ENCODE peak calls at places on chromosomes 13 and 19, in nine cellular contexts. W is HCT116, Z is GM23248, E is SK-N-SH, T is endothelial cell of umbilical vein, R is trophoblast cell, Y is K562, V is mammary epithelial cell, C is H1. K is an unnamed sample. For H3K79me2, the result is how much of the 10 kb centered on the place peaks cover.

GRCh38 chr13:49553888-49554287 is 31.5 kb downstream of the RCBTB1 start:
- DNase-seq in R (no peak), Y (no peak), C (no peak), W (no peak), T (no peak), E (peak), Z (no peak), V (no peak), K (no peak)

GRCh38 chr13:44575741-44576395 is at the start of gene TSC22D1:
- DNase-seq in C (no peak), Z (peak), E (peak), W (no peak), V (peak), Y (no peak), T (peak), R (peak), K (peak)

GRCh38 chr13:25881946-25882574 is 169.8 kb downstream of the SHISA2 start:
- DNase-seq in V (no peak), Y (no peak), R (no peak), C (no peak), W (no peak), T (peak), Z (no peak), E (peak), K (no peak)

GRCh38 chr19:49570138-49570856 is 10.1 kb downstream of the NOSIP start:
- DNase-seq in Y (peak), E (peak), C (no peak), R (peak), Z (peak), T (peak), W (peak), V (peak), K (peak)

GRCh38 chr13:72145383-72145782 is 278.4 kb upstream of the DACH1 start:
- DNase-seq in T (no peak), R (peak), W (no peak), V (no peak), E (no peak), Z (no peak), C (no peak), Y (no peak), K (no peak)

GRCh38 chr19:21422244-21422643 is 25.3 kb downstream of the ZNF493 start:
- DNase-seq in V (no peak), W (no peak), R (no peak), Y (no peak), Z (no peak), T (no peak), E (no peak), C (no peak), K (no peak)

GRCh38 chr19:45764947-45765346 is 4.1 kb downstream of the SIX5 start:
- DNase-seq in E (peak), R (no peak), W (no peak), V (no peak), Z (no peak), C (no peak), T (no peak), Y (no peak), K (no peak)

GRCh38 chr19:45764487-45764886 is 4.6 kb downstream of the SIX5 start:
- DNase-seq in E (peak), W (no peak), V (no peak), R (no peak), C (no peak), Z (no peak), T (no peak), Y (no peak), K (no peak)

GRCh38 chr19:11382898-11383705 is 1.0 kb downstream of the EPOR start:
- DNase-seq in T (peak), C (no peak), Z (peak), Y (peak), R (peak), V (no peak), E (peak), W (peak), K (peak)

GRCh38 chr13:65615506-65615905 is 1614.6 kb downstream of the PCDH9 start:
- DNase-seq in T (no peak), R (no peak), W (no peak), C (no peak), Y (no peak), Z (no peak), E (no peak), V (no peak), K (no peak)

GRCh38 chr13:73351730-73352129 is 292.9 kb downstream of the KLF5 start:
- DNase-seq in T (no peak), Y (no peak), V (no peak), C (no peak), R (no peak), W (no peak), E (no peak), Z (no peak), K (no peak)

GRCh38 chr13:113589251-113589960 is 4.9 kb downstream of the TFDP1 start:
- DNase-seq in V (no peak), C (no peak), E (no peak), W (no peak), Y (no peak), R (no peak), T (no peak), Z (no peak), K (no peak)

GRCh38 chr13:32073180-32073864 is 41.7 kb downstream of the FRY start:
- DNase-seq in C (no peak), Y (no peak), R (no peak), T (no peak), E (no peak), W (no peak), Z (no peak), V (no peak), K (no peak)

GRCh38 chr19:48543121-48543710 is 8.8 kb upstream of the SULT2B1 start:
- DNase-seq in Y (no peak), R (peak), E (no peak), Z (peak), C (no peak), T (peak), V (peak), W (peak), K (peak)

GRCh38 chr13:109773276-109773675 is 13.1 kb downstream of the IRS2 start:
- DNase-seq in E (no peak), Z (no peak), T (no peak), Y (no peak), V (peak), R (peak), C (no peak), W (no peak), K (peak)

GRCh38 chr19:55474269-55475265 is 1.9 kb upstream of the ZNF628 start:
- DNase-seq in W (no peak), C (no peak), V (peak), Y (no peak), R (no peak), E (no peak), T (no peak), Z (peak), K (no peak)

GRCh38 chr13:70812481-70812880 is 704.2 kb upstream of the KLHL1 start:
- DNase-seq in E (no peak), Y (no peak), V (no peak), W (no peak), T (peak), C (no peak), R (no peak), Z (no peak), K (peak)

GRCh38 chr13:96172066-96172465 is 82.2 kb downstream of the HS6ST3 start:
- DNase-seq in R (no peak), C (no peak), Z (peak), T (no peak), E (no peak), Y (no peak), W (no peak), V (peak), K (no peak)

GRCh38 chr19:4583961-4584669 is 24.6 kb upstream of the SEMA6B start:
- DNase-seq in R (no peak), W (no peak), C (no peak), E (peak), Z (peak), Y (peak), V (peak), T (peak), K (peak)

DNA sequence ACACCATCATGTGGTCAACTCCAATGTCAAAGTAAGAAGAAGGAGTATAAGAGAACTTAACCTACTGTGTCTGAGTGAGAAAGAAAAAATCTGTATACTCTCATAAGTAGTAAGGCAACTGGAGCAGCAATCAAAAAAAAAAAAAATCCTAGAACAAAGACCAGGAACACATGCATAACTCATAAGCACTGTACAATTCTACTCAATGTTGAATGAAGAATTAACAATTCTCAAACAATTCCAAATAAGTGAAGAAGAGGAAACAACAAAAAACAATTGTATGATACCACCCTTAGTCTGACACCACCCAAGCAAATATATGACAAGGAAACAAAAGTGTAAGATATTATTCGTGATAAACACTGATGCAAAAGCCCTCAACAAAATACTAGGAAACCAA is 24.6 kb downstream of the ZNF160 start:
- DNase-seq in Z (no peak), E (no peak), T (no peak), W (no peak), C (no peak), V (no peak), Y (no peak), R (no peak), K (no peak)
- H3K79me2 ChIP-seq in Z (half or more), E (under half), T (under half), W (under half), C (under half), V (under half), Y (under half), R (under half), K (under half)

GRCh38 chr19:3042545-3043267 is 13.6 kb upstream of the TLE2 start:
- DNase-seq in W (no peak), T (no peak), R (no peak), V (no peak), E (no peak), C (no peak), Y (no peak), Z (no peak), K (no peak)

GRCh38 chr19:3039125-3039524 is 10.0 kb upstream of the TLE2 start:
- DNase-seq in T (no peak), E (no peak), C (no peak), Z (no peak), V (no peak), Y (no peak), W (no peak), R (no peak), K (no peak)

GRCh38 chr19:3039641-3040077 is 10.6 kb upstream of the TLE2 start:
- DNase-seq in W (peak), Z (no peak), V (no peak), T (no peak), E (no peak), Y (no peak), R (no peak), C (no peak), K (no peak)

GRCh38 chr19:3041302-3041701 is 12.2 kb upstream of the TLE2 start:
- DNase-seq in Y (no peak), E (no peak), T (no peak), R (no peak), Z (no peak), V (no peak), C (no peak), W (no peak), K (no peak)

GRCh38 chr19:3041756-3042517 is 12.9 kb upstream of the TLE2 start:
- DNase-seq in W (no peak), V (no peak), T (no peak), R (no peak), Y (peak), E (no peak), Z (no peak), C (no peak), K (no peak)
- H3K9ac ChIP-seq in W (no peak), V (no peak), T (no peak), R (no peak), Y (peak), E (no peak), Z (no peak), C (no peak), K (no peak)

GRCh38 chr13:77014906-77015685 is 11.9 kb downstream of the FBXL3 start:
- DNase-seq in Y (no peak), E (no peak), C (no peak), Z (no peak), R (no peak), W (no peak), V (no peak), T (no peak), K (no peak)

GRCh38 chr13:77013853-77014542 is 13.0 kb downstream of the FBXL3 start:
- DNase-seq in R (no peak), Z (no peak), V (no peak), T (no peak), C (no peak), W (no peak), Y (no peak), E (no peak), K (no peak)

GRCh38 chr13:77016888-77017623 is 9.9 kb downstream of the FBXL3 start:
- DNase-seq in R (no peak), E (no peak), Y (no peak), T (no peak), C (no peak), Z (no peak), V (no peak), W (no peak), K (no peak)

GRCh38 chr13:77019756-77020155 is 7.2 kb downstream of the FBXL3 start:
- DNase-seq in Y (no peak), T (no peak), V (no peak), C (no peak), E (no peak), W (no peak), Z (no peak), R (no peak), K (no peak)

DNA sequence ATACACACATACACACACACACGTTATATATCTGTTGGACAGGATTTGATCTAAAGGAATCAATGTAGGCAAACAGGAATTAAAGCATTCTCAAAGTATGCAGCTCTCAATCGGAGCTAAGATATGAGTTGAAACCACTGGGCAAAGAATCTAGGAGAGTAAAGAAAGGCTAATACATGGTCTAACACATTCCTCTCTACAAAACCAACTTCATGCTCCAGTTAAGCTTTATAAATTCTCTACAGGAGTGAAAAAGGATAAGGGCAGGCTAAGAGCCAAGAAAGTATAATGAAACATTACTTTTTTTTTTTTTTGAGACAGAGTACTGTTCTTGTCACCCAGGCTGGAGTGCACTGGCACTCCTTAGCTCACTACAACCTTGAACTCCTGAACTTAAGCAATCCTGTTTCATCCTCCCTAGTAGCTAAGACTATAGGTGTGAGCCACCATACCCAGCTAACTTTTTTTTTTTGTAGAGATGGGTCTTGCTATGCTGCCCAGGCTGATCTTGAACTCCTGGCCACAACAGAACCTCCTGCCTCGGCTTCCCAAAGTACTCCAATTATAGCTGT is 10.6 kb downstream of the FBXL3 start:
- DNase-seq in T (no peak), C (no peak), Z (no peak), W (no peak), Y (no peak), E (no peak), V (no peak), R (no peak), K (no peak)
- H3K27ac ChIP-seq in T (no peak), C (no peak), Z (no peak), W (no peak), Y (no peak), E (no peak), V (no peak), R (no peak), K (no peak)

GRCh38 chr13:93824286-93824685 is 597.7 kb downstream of the GPC6 start:
- DNase-seq in W (no peak), R (no peak), T (no peak), C (no peak), Y (no peak), E (no peak), Z (no peak), V (no peak), K (no peak)
- H3K79me2 ChIP-seq in W (under half), R (under half), T (under half), C (under half), Y (under half), E (under half), Z (under half), V (under half), K (under half)

GRCh38 chr19:13102666-13103584 is at the start of gene LYL1:
- DNase-seq in E (peak), R (peak), Z (no peak), V (no peak), C (no peak), T (peak), W (no peak), Y (peak), K (no peak)
- H3K9ac ChIP-seq in E (peak), R (no peak), Z (peak), V (no peak), C (no peak), T (peak), W (peak), Y (peak), K (peak)